ENCODE peak calls at places on chromosomes 3 and 15, in ten cellular contexts. One of them, this sample, is unnamed.

GRCh38 chr15:31869640-31870335 is 160.5 kb upstream of the CHRNA7 start:
- DNase-seq in astrocyte of the spinal cord: no peak
- DNase-seq in AG04450: no peak
- DNase-seq in sigmoid colon: no peak
- DNase-seq in natural killer cell: peak; percentile 27
- DNase-seq in progenitor cell of endocrine pancreas: no peak
- DNase-seq in mucosa of descending colon: peak; percentile 60
- DNase-seq in fibroblast of mammary gland: peak; percentile 1
- DNase-seq in astrocyte of the cerebellum: no peak
- DNase-seq in B cell: no peak
- DNase-seq in this sample: no peak

GRCh38 chr3:153330891-153331290 is 168.9 kb downstream of the RAP2B start:
- DNase-seq in astrocyte of the spinal cord: no peak
- DNase-seq in AG04450: no peak
- DNase-seq in sigmoid colon: no peak
- DNase-seq in natural killer cell: no peak
- DNase-seq in progenitor cell of endocrine pancreas: no peak
- DNase-seq in mucosa of descending colon: no peak
- DNase-seq in fibroblast of mammary gland: peak; percentile 29
- DNase-seq in astrocyte of the cerebellum: no peak
- DNase-seq in B cell: no peak
- DNase-seq in this sample: no peak

GRCh38 chr15:88908697-88909621 is 4.2 kb downstream of the MFGE8 start:
- DNase-seq in astrocyte of the spinal cord: peak; percentile 42
- DNase-seq in AG04450: no peak
- DNase-seq in sigmoid colon: peak; percentile 61
- DNase-seq in natural killer cell: no peak
- DNase-seq in progenitor cell of endocrine pancreas: no peak
- DNase-seq in mucosa of descending colon: no peak
- DNase-seq in fibroblast of mammary gland: peak; percentile 87
- DNase-seq in astrocyte of the cerebellum: no peak
- DNase-seq in B cell: no peak
- DNase-seq in this sample: no peak

GRCh38 chr3:179015551-179016020 is 56.0 kb downstream of the ZMAT3 start:
- DNase-seq in astrocyte of the spinal cord: peak; percentile 85
- DNase-seq in AG04450: peak; percentile 59
- DNase-seq in sigmoid colon: no peak
- DNase-seq in natural killer cell: no peak
- DNase-seq in progenitor cell of endocrine pancreas: peak; percentile 34
- DNase-seq in mucosa of descending colon: no peak
- DNase-seq in fibroblast of mammary gland: peak; percentile 83
- DNase-seq in astrocyte of the cerebellum: peak; percentile 78
- DNase-seq in B cell: peak; percentile 85
- DNase-seq in this sample: peak; percentile 76

GRCh38 chr15:81292516-81293001 is 31.4 kb downstream of the STARD5 start:
- DNase-seq in astrocyte of the spinal cord: no peak
- DNase-seq in AG04450: no peak
- DNase-seq in sigmoid colon: no peak
- DNase-seq in natural killer cell: no peak
- DNase-seq in progenitor cell of endocrine pancreas: no peak
- DNase-seq in mucosa of descending colon: no peak
- DNase-seq in fibroblast of mammary gland: no peak
- DNase-seq in astrocyte of the cerebellum: no peak
- DNase-seq in B cell: peak; percentile 92
- DNase-seq in this sample: peak; percentile 78

GRCh38 chr3:47475570-47476329 is at the start of gene SCAP:
- DNase-seq in astrocyte of the spinal cord: peak; percentile 75
- DNase-seq in AG04450: peak; percentile 44
- DNase-seq in sigmoid colon: peak; percentile 97
- DNase-seq in natural killer cell: peak; percentile 95
- DNase-seq in progenitor cell of endocrine pancreas: peak; percentile 94
- DNase-seq in mucosa of descending colon: peak; percentile 96
- DNase-seq in fibroblast of mammary gland: peak; percentile 78
- DNase-seq in astrocyte of the cerebellum: peak; percentile 19
- DNase-seq in B cell: peak; percentile 98
- DNase-seq in this sample: peak; percentile 95

GRCh38 chr3:155106059-155106458 is 25.9 kb downstream of the MME start:
- DNase-seq in astrocyte of the spinal cord: no peak
- DNase-seq in AG04450: no peak
- DNase-seq in sigmoid colon: no peak
- DNase-seq in natural killer cell: no peak
- DNase-seq in progenitor cell of endocrine pancreas: no peak
- DNase-seq in mucosa of descending colon: no peak
- DNase-seq in fibroblast of mammary gland: peak; percentile 44
- DNase-seq in astrocyte of the cerebellum: no peak
- DNase-seq in B cell: no peak
- DNase-seq in this sample: no peak

GRCh38 chr3:31815631-31816440 is 165.2 kb downstream of the OSBPL10 start:
- DNase-seq in astrocyte of the spinal cord: no peak
- DNase-seq in AG04450: no peak
- DNase-seq in sigmoid colon: no peak
- DNase-seq in natural killer cell: no peak
- DNase-seq in progenitor cell of endocrine pancreas: no peak
- DNase-seq in mucosa of descending colon: no peak
- DNase-seq in fibroblast of mammary gland: no peak
- DNase-seq in astrocyte of the cerebellum: no peak
- DNase-seq in B cell: no peak
- DNase-seq in this sample: peak; percentile 7

DNA sequence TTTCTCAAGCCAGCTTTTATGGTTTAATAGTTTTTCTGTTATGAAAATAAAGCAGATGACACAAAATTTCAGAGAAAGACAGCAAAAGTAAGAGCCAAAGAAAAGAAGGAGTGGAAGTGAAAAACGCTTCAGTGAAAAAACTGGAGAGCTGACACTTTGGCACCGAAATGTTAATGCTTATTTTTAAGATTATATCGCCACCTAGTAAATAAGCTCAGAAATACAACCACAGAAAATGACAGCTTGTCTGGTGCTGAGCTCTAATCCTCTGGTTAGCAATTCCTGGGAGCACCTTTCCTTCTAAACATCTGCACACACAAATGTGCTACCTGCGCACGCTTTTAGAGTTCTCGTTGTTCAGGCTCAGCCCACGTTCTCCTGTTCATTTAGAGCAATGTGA is 101.7 kb downstream of the ZPLD1 start:
- DNase-seq in astrocyte of the spinal cord: peak; percentile 54
- DNase-seq in AG04450: peak; percentile 4
- DNase-seq in sigmoid colon: no peak
- DNase-seq in natural killer cell: no peak
- DNase-seq in progenitor cell of endocrine pancreas: no peak
- DNase-seq in mucosa of descending colon: no peak
- DNase-seq in fibroblast of mammary gland: peak; percentile 43
- DNase-seq in astrocyte of the cerebellum: peak; percentile 36
- DNase-seq in B cell: peak; percentile 41
- DNase-seq in this sample: no peak
- TF ChIP-seq CTCF in astrocyte of the spinal cord: peak; percentile 46
- TF ChIP-seq CTCF in AG04450: peak; percentile 48
- TF ChIP-seq CTCF in sigmoid colon: no peak
- TF ChIP-seq CTCF in natural killer cell: no peak
- TF ChIP-seq CTCF in progenitor cell of endocrine pancreas: peak; percentile 49
- TF ChIP-seq CTCF in mucosa of descending colon: no peak
- TF ChIP-seq CTCF in fibroblast of mammary gland: peak; percentile 39
- TF ChIP-seq CTCF in astrocyte of the cerebellum: peak; percentile 43
- TF ChIP-seq CTCF in B cell: peak; percentile 54
- TF ChIP-seq CTCF in this sample: peak; percentile 29

GRCh38 chr3:108501538-108501937 is 8.9 kb downstream of the MYH15 start:
- DNase-seq in astrocyte of the spinal cord: no peak
- DNase-seq in AG04450: no peak
- DNase-seq in sigmoid colon: no peak
- DNase-seq in natural killer cell: no peak
- DNase-seq in progenitor cell of endocrine pancreas: no peak
- DNase-seq in mucosa of descending colon: no peak
- DNase-seq in fibroblast of mammary gland: peak; percentile 34
- DNase-seq in astrocyte of the cerebellum: no peak
- DNase-seq in B cell: no peak
- DNase-seq in this sample: no peak

GRCh38 chr3:108505811-108506210 is 4.6 kb downstream of the MYH15 start:
- DNase-seq in astrocyte of the spinal cord: no peak
- DNase-seq in AG04450: no peak
- DNase-seq in sigmoid colon: no peak
- DNase-seq in natural killer cell: no peak
- DNase-seq in progenitor cell of endocrine pancreas: no peak
- DNase-seq in mucosa of descending colon: no peak
- DNase-seq in fibroblast of mammary gland: no peak
- DNase-seq in astrocyte of the cerebellum: no peak
- DNase-seq in B cell: no peak
- DNase-seq in this sample: no peak

GRCh38 chr3:108507887-108508286 is 2.5 kb downstream of the MYH15 start:
- DNase-seq in astrocyte of the spinal cord: no peak
- DNase-seq in AG04450: no peak
- DNase-seq in sigmoid colon: no peak
- DNase-seq in natural killer cell: no peak
- DNase-seq in progenitor cell of endocrine pancreas: no peak
- DNase-seq in mucosa of descending colon: no peak
- DNase-seq in fibroblast of mammary gland: no peak
- DNase-seq in astrocyte of the cerebellum: no peak
- DNase-seq in B cell: no peak
- DNase-seq in this sample: no peak

GRCh38 chr3:108500728-108501127 is 9.7 kb downstream of the MYH15 start:
- DNase-seq in astrocyte of the spinal cord: no peak
- DNase-seq in AG04450: no peak
- DNase-seq in sigmoid colon: no peak
- DNase-seq in natural killer cell: no peak
- DNase-seq in progenitor cell of endocrine pancreas: no peak
- DNase-seq in mucosa of descending colon: no peak
- DNase-seq in fibroblast of mammary gland: peak; percentile 22
- DNase-seq in astrocyte of the cerebellum: no peak
- DNase-seq in B cell: no peak
- DNase-seq in this sample: no peak

DNA sequence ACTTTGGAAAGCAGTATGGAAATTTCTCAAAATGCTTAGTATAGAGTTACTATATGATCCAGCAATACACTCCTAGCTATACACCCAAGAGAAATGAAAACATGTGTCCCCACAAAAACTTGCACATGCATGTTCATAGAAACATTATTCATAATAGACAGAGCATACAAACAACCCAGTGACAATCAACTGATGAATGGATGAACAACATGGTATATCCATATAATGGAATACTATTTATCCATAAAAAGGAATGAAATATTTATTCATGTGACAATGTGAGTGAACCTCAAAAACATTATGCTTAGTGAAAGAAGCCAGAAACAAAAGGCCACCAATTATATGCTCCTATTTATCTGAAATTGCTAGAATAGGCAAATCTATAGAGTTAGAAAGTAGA is 6.7 kb downstream of the MYH15 start:
- DNase-seq in astrocyte of the spinal cord: no peak
- DNase-seq in AG04450: no peak
- DNase-seq in sigmoid colon: no peak
- DNase-seq in natural killer cell: no peak
- DNase-seq in progenitor cell of endocrine pancreas: no peak
- DNase-seq in mucosa of descending colon: no peak
- DNase-seq in fibroblast of mammary gland: no peak
- DNase-seq in astrocyte of the cerebellum: no peak
- DNase-seq in B cell: no peak
- DNase-seq in this sample: no peak
- TF ChIP-seq CTCF in astrocyte of the spinal cord: no peak
- TF ChIP-seq CTCF in AG04450: no peak
- TF ChIP-seq CTCF in sigmoid colon: no peak
- TF ChIP-seq CTCF in natural killer cell: no peak
- TF ChIP-seq CTCF in progenitor cell of endocrine pancreas: no peak
- TF ChIP-seq CTCF in mucosa of descending colon: no peak
- TF ChIP-seq CTCF in fibroblast of mammary gland: no peak
- TF ChIP-seq CTCF in astrocyte of the cerebellum: no peak
- TF ChIP-seq CTCF in B cell: no peak
- TF ChIP-seq CTCF in this sample: no peak

GRCh38 chr3:127820871-127821853 is 1.2 kb downstream of the MGLL start:
- DNase-seq in astrocyte of the spinal cord: peak; percentile 23
- DNase-seq in AG04450: no peak
- DNase-seq in sigmoid colon: no peak
- DNase-seq in natural killer cell: no peak
- DNase-seq in progenitor cell of endocrine pancreas: no peak
- DNase-seq in mucosa of descending colon: peak; percentile 78
- DNase-seq in fibroblast of mammary gland: peak; percentile 37
- DNase-seq in astrocyte of the cerebellum: no peak
- DNase-seq in B cell: no peak
- DNase-seq in this sample: peak; percentile 32

GRCh38 chr3:127824151-127824825 is 2.0 kb upstream of the MGLL start:
- DNase-seq in astrocyte of the spinal cord: no peak
- DNase-seq in AG04450: no peak
- DNase-seq in sigmoid colon: no peak
- DNase-seq in natural killer cell: no peak
- DNase-seq in progenitor cell of endocrine pancreas: no peak
- DNase-seq in mucosa of descending colon: no peak
- DNase-seq in fibroblast of mammary gland: no peak
- DNase-seq in astrocyte of the cerebellum: no peak
- DNase-seq in B cell: no peak
- DNase-seq in this sample: no peak

GRCh38 chr3:127823590-127823857 is 1.2 kb upstream of the MGLL start:
- DNase-seq in astrocyte of the spinal cord: no peak
- DNase-seq in AG04450: no peak
- DNase-seq in sigmoid colon: no peak
- DNase-seq in natural killer cell: no peak
- DNase-seq in progenitor cell of endocrine pancreas: no peak
- DNase-seq in mucosa of descending colon: no peak
- DNase-seq in fibroblast of mammary gland: no peak
- DNase-seq in astrocyte of the cerebellum: no peak
- DNase-seq in B cell: no peak
- DNase-seq in this sample: no peak

GRCh38 chr3:127822166-127822835 is at the start of gene MGLL:
- DNase-seq in astrocyte of the spinal cord: peak; percentile 51
- DNase-seq in AG04450: no peak
- DNase-seq in sigmoid colon: peak; percentile 79
- DNase-seq in natural killer cell: no peak
- DNase-seq in progenitor cell of endocrine pancreas: no peak
- DNase-seq in mucosa of descending colon: peak; percentile 77
- DNase-seq in fibroblast of mammary gland: peak; percentile 45
- DNase-seq in astrocyte of the cerebellum: no peak
- DNase-seq in B cell: no peak
- DNase-seq in this sample: peak; percentile 33

GRCh38 chr3:127822836-127823589 is 698 bp upstream of the MGLL start:
- DNase-seq in astrocyte of the spinal cord: no peak
- DNase-seq in AG04450: no peak
- DNase-seq in sigmoid colon: peak; percentile 89
- DNase-seq in natural killer cell: no peak
- DNase-seq in progenitor cell of endocrine pancreas: peak; percentile 22
- DNase-seq in mucosa of descending colon: peak; percentile 86
- DNase-seq in fibroblast of mammary gland: no peak
- DNase-seq in astrocyte of the cerebellum: no peak
- DNase-seq in B cell: peak; percentile 41
- DNase-seq in this sample: no peak
- TF ChIP-seq CTCF in astrocyte of the spinal cord: no peak
- TF ChIP-seq CTCF in AG04450: no peak
- TF ChIP-seq CTCF in sigmoid colon: peak; percentile 48
- TF ChIP-seq CTCF in natural killer cell: no peak
- TF ChIP-seq CTCF in progenitor cell of endocrine pancreas: no peak
- TF ChIP-seq CTCF in mucosa of descending colon: no peak
- TF ChIP-seq CTCF in fibroblast of mammary gland: no peak
- TF ChIP-seq CTCF in astrocyte of the cerebellum: no peak
- TF ChIP-seq CTCF in B cell: no peak
- TF ChIP-seq CTCF in this sample: no peak

DNA sequence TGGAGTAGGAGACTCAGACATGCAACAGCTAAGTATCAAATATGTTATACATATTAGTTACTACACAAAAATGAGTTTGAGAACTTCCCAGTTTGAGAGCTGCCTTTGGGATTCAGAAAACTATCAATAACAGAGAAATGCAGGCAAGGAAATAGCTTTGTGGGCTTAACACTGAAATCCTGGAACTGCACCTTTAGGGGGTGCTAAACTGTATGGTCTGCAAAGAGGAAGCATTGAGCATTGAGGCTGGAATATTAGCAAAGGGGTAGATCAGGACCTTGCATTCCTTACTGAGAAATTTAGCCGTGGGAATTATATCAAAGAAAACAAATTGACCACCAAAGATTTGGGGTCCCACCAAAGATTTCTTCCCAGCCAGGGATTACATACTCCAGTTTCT is 580.0 kb downstream of the ZNF385D start:
- DNase-seq in astrocyte of the spinal cord: no peak
- DNase-seq in AG04450: no peak
- DNase-seq in sigmoid colon: no peak
- DNase-seq in natural killer cell: no peak
- DNase-seq in progenitor cell of endocrine pancreas: no peak
- DNase-seq in mucosa of descending colon: no peak
- DNase-seq in fibroblast of mammary gland: peak; percentile 18
- DNase-seq in astrocyte of the cerebellum: no peak
- DNase-seq in B cell: no peak
- DNase-seq in this sample: no peak
- TF ChIP-seq CTCF in astrocyte of the spinal cord: peak; percentile 49
- TF ChIP-seq CTCF in AG04450: peak; percentile 51
- TF ChIP-seq CTCF in sigmoid colon: no peak
- TF ChIP-seq CTCF in natural killer cell: no peak
- TF ChIP-seq CTCF in progenitor cell of endocrine pancreas: peak; percentile 66
- TF ChIP-seq CTCF in mucosa of descending colon: no peak
- TF ChIP-seq CTCF in fibroblast of mammary gland: peak; percentile 53
- TF ChIP-seq CTCF in astrocyte of the cerebellum: peak; percentile 41
- TF ChIP-seq CTCF in B cell: peak; percentile 17
- TF ChIP-seq CTCF in this sample: no peak

This sample was measured in activated CD8-positive, alpha-beta T cell treated with anti-CD3 and anti-CD28 coated beads for 36 hours.